ENCODE peak calls at places on chromosomes 11 and 22, in seven cellular contexts. One of them, this sample, is unnamed.

GRCh38 chr11:111378773-111379499 is at the start of gene POU2AF1:
- DNase-seq in epithelial cell of esophagus: no peak
- DNase-seq in T follicular helper cell: peak; percentile 58
- DNase-seq in MM.1S: peak; percentile 90
- DNase-seq in caudate nucleus: no peak
- DNase-seq in AG09309: peak; percentile 7
- DNase-seq in A172: no peak
- DNase-seq in this sample: no peak

GRCh38 chr11:107140988-107141387 is 122.7 kb upstream of the GUCY1A2 start:
- DNase-seq in MM.1S: no peak
- DNase-seq in epithelial cell of esophagus: no peak
- DNase-seq in A172: no peak
- DNase-seq in T follicular helper cell: no peak
- DNase-seq in AG09309: no peak
- DNase-seq in caudate nucleus: no peak
- DNase-seq in this sample: no peak

GRCh38 chr11:17351171-17351509 is 460 bp upstream of the NCR3LG1 start:
- DNase-seq in caudate nucleus: no peak
- DNase-seq in AG09309: no peak
- DNase-seq in A172: no peak
- DNase-seq in MM.1S: no peak
- DNase-seq in epithelial cell of esophagus: no peak
- DNase-seq in T follicular helper cell: no peak
- DNase-seq in this sample: no peak

GRCh38 chr22:24410110-24410856 is 17.1 kb upstream of the ADORA2A start:
- DNase-seq in A172: peak; percentile 46
- DNase-seq in AG09309: no peak
- DNase-seq in epithelial cell of esophagus: no peak
- DNase-seq in T follicular helper cell: no peak
- DNase-seq in MM.1S: no peak
- DNase-seq in caudate nucleus: no peak
- DNase-seq in this sample: peak; percentile 73

GRCh38 chr11:77871855-77872254 is 50.9 kb downstream of the AAMDC start:
- DNase-seq in epithelial cell of esophagus: no peak
- DNase-seq in AG09309: no peak
- DNase-seq in A172: no peak
- DNase-seq in T follicular helper cell: no peak
- DNase-seq in MM.1S: no peak
- DNase-seq in caudate nucleus: no peak
- DNase-seq in this sample: no peak

GRCh38 chr11:32385998-32386397 is 49.3 kb downstream of the WT1 start:
- DNase-seq in MM.1S: peak; percentile 27
- DNase-seq in epithelial cell of esophagus: peak; percentile 60
- DNase-seq in caudate nucleus: no peak
- DNase-seq in AG09309: no peak
- DNase-seq in T follicular helper cell: no peak
- DNase-seq in A172: peak; percentile 84
- DNase-seq in this sample: no peak

GRCh38 chr22:37804502-37804885 is 3.2 kb upstream of the GCAT start:
- DNase-seq in A172: no peak
- DNase-seq in epithelial cell of esophagus: no peak
- DNase-seq in AG09309: no peak
- DNase-seq in MM.1S: no peak
- DNase-seq in T follicular helper cell: no peak
- DNase-seq in caudate nucleus: no peak
- DNase-seq in this sample: no peak

GRCh38 chr11:112503410-112503809 is 242.8 kb upstream of the PLET1 start:
- DNase-seq in MM.1S: no peak
- DNase-seq in T follicular helper cell: no peak
- DNase-seq in AG09309: no peak
- DNase-seq in A172: no peak
- DNase-seq in epithelial cell of esophagus: no peak
- DNase-seq in caudate nucleus: no peak
- DNase-seq in this sample: no peak

GRCh38 chr11:75342966-75343870 is 8.2 kb downstream of the ARRB1 start:
- DNase-seq in A172: peak; percentile 45
- DNase-seq in caudate nucleus: no peak
- DNase-seq in AG09309: no peak
- DNase-seq in MM.1S: no peak
- DNase-seq in epithelial cell of esophagus: peak; percentile 68
- DNase-seq in T follicular helper cell: no peak
- DNase-seq in this sample: peak; percentile 44

GRCh38 chr11:125773516-125773915 is 5.1 kb downstream of the PATE2 start:
- DNase-seq in A172: no peak
- DNase-seq in epithelial cell of esophagus: peak; percentile 5
- DNase-seq in T follicular helper cell: no peak
- DNase-seq in AG09309: no peak
- DNase-seq in MM.1S: no peak
- DNase-seq in caudate nucleus: no peak
- DNase-seq in this sample: no peak

GRCh38 chr11:62013266-62014157 is 46.1 kb upstream of the FTH1 start:
- DNase-seq in MM.1S: no peak
- DNase-seq in AG09309: peak; percentile 47
- DNase-seq in T follicular helper cell: no peak
- DNase-seq in epithelial cell of esophagus: peak; percentile 78
- DNase-seq in caudate nucleus: no peak
- DNase-seq in A172: peak; percentile 81
- DNase-seq in this sample: no peak

GRCh38 chr22:29811377-29811776 is 26.7 kb downstream of the ASCC2 start:
- DNase-seq in T follicular helper cell: no peak
- DNase-seq in caudate nucleus: no peak
- DNase-seq in epithelial cell of esophagus: no peak
- DNase-seq in A172: no peak
- DNase-seq in MM.1S: no peak
- DNase-seq in AG09309: no peak
- DNase-seq in this sample: no peak

GRCh38 chr11:11416502-11416901 is 63.5 kb upstream of the CSNK2A3 start:
- DNase-seq in epithelial cell of esophagus: no peak
- DNase-seq in caudate nucleus: no peak
- DNase-seq in A172: peak; percentile 79
- DNase-seq in MM.1S: no peak
- DNase-seq in AG09309: no peak
- DNase-seq in T follicular helper cell: no peak
- DNase-seq in this sample: no peak

GRCh38 chr11:34960277-34960676 is 43.9 kb downstream of the PDHX start:
- DNase-seq in epithelial cell of esophagus: no peak
- DNase-seq in caudate nucleus: no peak
- DNase-seq in MM.1S: no peak
- DNase-seq in AG09309: no peak
- DNase-seq in A172: no peak
- DNase-seq in T follicular helper cell: no peak
- DNase-seq in this sample: no peak

GRCh38 chr22:27318516-27318915 is 483.0 kb downstream of the MN1 start:
- DNase-seq in AG09309: peak; percentile 87
- DNase-seq in epithelial cell of esophagus: peak; percentile 77
- DNase-seq in A172: no peak
- DNase-seq in caudate nucleus: no peak
- DNase-seq in T follicular helper cell: no peak
- DNase-seq in MM.1S: no peak
- DNase-seq in this sample: no peak

GRCh38 chr11:2443406-2443805 is 908 bp downstream of the TRPM5 start:
- DNase-seq in T follicular helper cell: no peak
- DNase-seq in MM.1S: no peak
- DNase-seq in A172: no peak
- DNase-seq in caudate nucleus: no peak
- DNase-seq in epithelial cell of esophagus: no peak
- DNase-seq in AG09309: no peak
- DNase-seq in this sample: peak; percentile 10

GRCh38 chr11:109798521-109798920 is 294.7 kb upstream of the ZC3H12C start:
- DNase-seq in caudate nucleus: no peak
- DNase-seq in A172: no peak
- DNase-seq in MM.1S: no peak
- DNase-seq in T follicular helper cell: no peak
- DNase-seq in AG09309: no peak
- DNase-seq in epithelial cell of esophagus: no peak
- DNase-seq in this sample: no peak

GRCh38 chr11:67178878-67179277 is 59.8 kb downstream of the KDM2A start:
- DNase-seq in caudate nucleus: no peak
- DNase-seq in T follicular helper cell: no peak
- DNase-seq in MM.1S: no peak
- DNase-seq in epithelial cell of esophagus: no peak
- DNase-seq in A172: peak; percentile 3
- DNase-seq in AG09309: no peak
- DNase-seq in this sample: no peak

GRCh38 chr11:47552086-47552580 is 799 bp downstream of the CELF1 start:
- DNase-seq in AG09309: no peak
- DNase-seq in epithelial cell of esophagus: peak; percentile 33
- DNase-seq in MM.1S: peak; percentile 35
- DNase-seq in A172: peak; percentile 32
- DNase-seq in T follicular helper cell: no peak
- DNase-seq in caudate nucleus: no peak
- DNase-seq in this sample: no peak

GRCh38 chr11:46642627-46643335 is 25.4 kb downstream of the ATG13 start:
- DNase-seq in MM.1S: no peak
- DNase-seq in AG09309: no peak
- DNase-seq in caudate nucleus: no peak
- DNase-seq in T follicular helper cell: no peak
- DNase-seq in epithelial cell of esophagus: no peak
- DNase-seq in A172: no peak
- DNase-seq in this sample: no peak

GRCh38 chr11:84524422-84525051 is 1102.6 kb downstream of the DLG2 start:
- DNase-seq in AG09309: no peak
- DNase-seq in MM.1S: peak; percentile 33
- DNase-seq in epithelial cell of esophagus: peak; percentile 32
- DNase-seq in A172: peak; percentile 14
- DNase-seq in caudate nucleus: no peak
- DNase-seq in T follicular helper cell: no peak
- DNase-seq in this sample: no peak

GRCh38 chr11:134442246-134442645 is 30.2 kb upstream of the B3GAT1 start:
- DNase-seq in MM.1S: no peak
- DNase-seq in T follicular helper cell: no peak
- DNase-seq in AG09309: no peak
- DNase-seq in A172: no peak
- DNase-seq in caudate nucleus: no peak
- DNase-seq in epithelial cell of esophagus: no peak
- DNase-seq in this sample: no peak

GRCh38 chr11:27013741-27014415 is 20.0 kb downstream of the FIBIN start:
- DNase-seq in A172: no peak
- DNase-seq in T follicular helper cell: no peak
- DNase-seq in epithelial cell of esophagus: peak; percentile 69
- DNase-seq in AG09309: peak; percentile 45
- DNase-seq in caudate nucleus: no peak
- DNase-seq in MM.1S: no peak
- DNase-seq in this sample: no peak

GRCh38 chr11:78295991-78296930 is 107.5 kb downstream of the USP35 start:
- DNase-seq in epithelial cell of esophagus: no peak
- DNase-seq in A172: no peak
- DNase-seq in AG09309: no peak
- DNase-seq in MM.1S: no peak
- DNase-seq in caudate nucleus: no peak
- DNase-seq in T follicular helper cell: no peak
- DNase-seq in this sample: no peak

GRCh38 chr11:132844956-132845355 is 687.3 kb downstream of the OPCML start:
- DNase-seq in T follicular helper cell: no peak
- DNase-seq in AG09309: peak; percentile 64
- DNase-seq in caudate nucleus: no peak
- DNase-seq in epithelial cell of esophagus: peak; percentile 85
- DNase-seq in MM.1S: no peak
- DNase-seq in A172: peak; percentile 87
- DNase-seq in this sample: no peak

GRCh38 chr11:69414773-69415187 is 66.7 kb upstream of the LINC01488 start:
- DNase-seq in AG09309: no peak
- DNase-seq in epithelial cell of esophagus: no peak
- DNase-seq in T follicular helper cell: no peak
- DNase-seq in MM.1S: no peak
- DNase-seq in caudate nucleus: no peak
- DNase-seq in A172: no peak
- DNase-seq in this sample: no peak

GRCh38 chr11:44015624-44016007 is 32.2 kb upstream of the ACCSL start:
- DNase-seq in epithelial cell of esophagus: no peak
- DNase-seq in T follicular helper cell: no peak
- DNase-seq in A172: no peak
- DNase-seq in caudate nucleus: no peak
- DNase-seq in MM.1S: no peak
- DNase-seq in AG09309: no peak
- DNase-seq in this sample: no peak

GRCh38 chr22:17672417-17672991 is 33.9 kb downstream of the BCL2L13 start:
- DNase-seq in T follicular helper cell: no peak
- DNase-seq in epithelial cell of esophagus: no peak
- DNase-seq in A172: no peak
- DNase-seq in MM.1S: no peak
- DNase-seq in caudate nucleus: no peak
- DNase-seq in AG09309: no peak
- DNase-seq in this sample: no peak

GRCh38 chr22:46851941-46852340 is 89.5 kb downstream of the TBC1D22A start:
- DNase-seq in MM.1S: no peak
- DNase-seq in A172: no peak
- DNase-seq in AG09309: no peak
- DNase-seq in caudate nucleus: no peak
- DNase-seq in T follicular helper cell: no peak
- DNase-seq in epithelial cell of esophagus: no peak
- DNase-seq in this sample: no peak

GRCh38 chr22:26585104-26585790 is 4.7 kb downstream of the TPST2 start:
- DNase-seq in AG09309: peak; percentile 44
- DNase-seq in MM.1S: no peak
- DNase-seq in T follicular helper cell: no peak
- DNase-seq in epithelial cell of esophagus: peak; percentile 66
- DNase-seq in A172: peak; percentile 88
- DNase-seq in caudate nucleus: no peak
- DNase-seq in this sample: no peak

GRCh38 chr22:40855960-40856512 is 403 bp downstream of the ST13 start:
- DNase-seq in A172: no peak
- DNase-seq in MM.1S: peak; percentile 28
- DNase-seq in epithelial cell of esophagus: peak; percentile 25
- DNase-seq in caudate nucleus: peak; percentile 58
- DNase-seq in AG09309: no peak
- DNase-seq in T follicular helper cell: peak; percentile 5
- DNase-seq in this sample: peak; percentile 63

GRCh38 chr11:11817957-11818356 is 23.8 kb upstream of the USP47 start:
- DNase-seq in T follicular helper cell: no peak
- DNase-seq in caudate nucleus: no peak
- DNase-seq in A172: no peak
- DNase-seq in MM.1S: no peak
- DNase-seq in AG09309: no peak
- DNase-seq in epithelial cell of esophagus: no peak
- DNase-seq in this sample: no peak

GRCh38 chr11:12163181-12163841 is 52.9 kb downstream of the MICAL2 start:
- DNase-seq in AG09309: peak; percentile 42
- DNase-seq in A172: peak; percentile 85
- DNase-seq in epithelial cell of esophagus: peak; percentile 52
- DNase-seq in MM.1S: no peak
- DNase-seq in caudate nucleus: no peak
- DNase-seq in T follicular helper cell: no peak
- DNase-seq in this sample: no peak

GRCh38 chr11:104410336-104410735 is 246.4 kb upstream of the PDGFD start:
- DNase-seq in AG09309: no peak
- DNase-seq in epithelial cell of esophagus: no peak
- DNase-seq in A172: no peak
- DNase-seq in MM.1S: no peak
- DNase-seq in T follicular helper cell: no peak
- DNase-seq in caudate nucleus: no peak
- DNase-seq in this sample: no peak

GRCh38 chr11:4025957-4026324 is 68.7 kb upstream of the RRM1 start:
- DNase-seq in A172: no peak
- DNase-seq in caudate nucleus: no peak
- DNase-seq in epithelial cell of esophagus: no peak
- DNase-seq in T follicular helper cell: no peak
- DNase-seq in AG09309: no peak
- DNase-seq in MM.1S: no peak
- DNase-seq in this sample: no peak

GRCh38 chr11:12224537-12224893 is 114.1 kb downstream of the MICAL2 start:
- DNase-seq in epithelial cell of esophagus: peak; percentile 76
- DNase-seq in T follicular helper cell: peak; percentile 65
- DNase-seq in AG09309: no peak
- DNase-seq in A172: peak; percentile 99
- DNase-seq in MM.1S: peak; percentile 90
- DNase-seq in caudate nucleus: no peak
- DNase-seq in this sample: peak; percentile 94

GRCh38 chr11:33827206-33827605 is 52.9 kb upstream of the FBXO3 start:
- DNase-seq in A172: no peak
- DNase-seq in T follicular helper cell: no peak
- DNase-seq in caudate nucleus: no peak
- DNase-seq in MM.1S: no peak
- DNase-seq in epithelial cell of esophagus: no peak
- DNase-seq in AG09309: no peak
- DNase-seq in this sample: no peak

This sample was measured in natural killer cell treated with Interleukin-12 subunit alpha and Interleukin-12 subunit beta and Interleukin-15 and Interleukin-18, amount 100 ng/mL, for 72 hours.